ENCODE peak calls at places on chromosomes 5 and 9, in six cellular contexts. One of them, this sample, is unnamed.

GRCh38 chr9:101421653-101422065 is 13.9 kb downstream of the ALDOB start:
- DNase-seq in EH: peak
- DNase-seq in AG10803: no peak
- DNase-seq in AG04449: no peak
- DNase-seq in fibroblast of pulmonary artery: no peak
- DNase-seq in amygdala: no peak
- DNase-seq in this sample: peak

GRCh38 chr5:160298189-160298588 is 14.2 kb downstream of the CCNJL start:
- DNase-seq in EH: no peak
- DNase-seq in AG10803: no peak
- DNase-seq in AG04449: no peak
- DNase-seq in fibroblast of pulmonary artery: no peak
- DNase-seq in amygdala: no peak
- DNase-seq in this sample: peak

GRCh38 chr5:172634106-172634899 is 6.8 kb upstream of the NEURL1B start:
- DNase-seq in EH: no peak
- DNase-seq in AG10803: no peak
- DNase-seq in AG04449: no peak
- DNase-seq in fibroblast of pulmonary artery: no peak
- DNase-seq in amygdala: no peak
- DNase-seq in this sample: no peak

GRCh38 chr5:53893626-53894025 is 333.2 kb downstream of the NDUFS4 start:
- DNase-seq in EH: no peak
- DNase-seq in AG10803: no peak
- DNase-seq in AG04449: no peak
- DNase-seq in fibroblast of pulmonary artery: no peak
- DNase-seq in amygdala: no peak
- DNase-seq in this sample: no peak

GRCh38 chr5:39624268-39624886 is 199.6 kb upstream of the DAB2 start:
- DNase-seq in EH: peak
- DNase-seq in AG10803: peak
- DNase-seq in AG04449: no peak
- DNase-seq in fibroblast of pulmonary artery: peak
- DNase-seq in amygdala: no peak
- DNase-seq in this sample: no peak

GRCh38 chr5:90037646-90038045 is 371.9 kb downstream of the CETN3 start:
- DNase-seq in EH: no peak
- DNase-seq in AG10803: no peak
- DNase-seq in AG04449: no peak
- DNase-seq in fibroblast of pulmonary artery: peak
- DNase-seq in amygdala: no peak
- DNase-seq in this sample: no peak

GRCh38 chr5:7714119-7714518 is 136.8 kb downstream of the CFAP90 start:
- DNase-seq in EH: peak
- DNase-seq in AG10803: peak
- DNase-seq in AG04449: no peak
- DNase-seq in fibroblast of pulmonary artery: no peak
- DNase-seq in amygdala: no peak
- DNase-seq in this sample: no peak

GRCh38 chr5:169336234-169336633 is 35.3 kb upstream of the SLIT3 start:
- DNase-seq in EH: no peak
- DNase-seq in AG10803: no peak
- DNase-seq in AG04449: no peak
- DNase-seq in fibroblast of pulmonary artery: no peak
- DNase-seq in amygdala: no peak
- DNase-seq in this sample: no peak

GRCh38 chr5:16461026-16461425 is 4.6 kb downstream of the ZNF622 start:
- DNase-seq in EH: peak
- DNase-seq in AG10803: peak
- DNase-seq in AG04449: peak
- DNase-seq in fibroblast of pulmonary artery: no peak
- DNase-seq in amygdala: no peak
- DNase-seq in this sample: no peak